ENCODE peak calls at places on chromosome 22, in nine cellular contexts. One of them, this sample, is unnamed.

GRCh38 chr22:17120281-17120680 is 879 bp downstream of the TMEM121B start:
- DNase-seq in fibroblast of the conjunctiva: no peak
- DNase-seq in cerebellum: peak
- DNase-seq in nucleus accumbens: no peak
- DNase-seq in RWPE1: peak
- DNase-seq in A549: no peak
- DNase-seq in stimulated activated naive CD8-positive, alpha-beta T cell treated with anti-CD3 and anti-CD28 coated beads, Interleukin-15, amount 100 ng/mL, for 72 hours: peak
- DNase-seq in KBM-7: peak
- DNase-seq in left kidney: peak
- DNase-seq in this sample: peak

GRCh38 chr22:38872831-38873248 is 824 bp upstream of the CBX6 start:
- DNase-seq in fibroblast of the conjunctiva: no peak
- DNase-seq in cerebellum: peak
- DNase-seq in nucleus accumbens: no peak
- DNase-seq in RWPE1: no peak
- DNase-seq in A549: peak
- DNase-seq in stimulated activated naive CD8-positive, alpha-beta T cell treated with anti-CD3 and anti-CD28 coated beads, Interleukin-15, amount 100 ng/mL, for 72 hours: no peak
- DNase-seq in KBM-7: no peak
- DNase-seq in left kidney: peak
- DNase-seq in this sample: peak

GRCh38 chr22:46961591-46962290 is 199.3 kb downstream of the TBC1D22A start:
- DNase-seq in fibroblast of the conjunctiva: no peak
- DNase-seq in cerebellum: no peak
- DNase-seq in nucleus accumbens: no peak
- DNase-seq in RWPE1: no peak
- DNase-seq in A549: no peak
- DNase-seq in stimulated activated naive CD8-positive, alpha-beta T cell treated with anti-CD3 and anti-CD28 coated beads, Interleukin-15, amount 100 ng/mL, for 72 hours: no peak
- DNase-seq in KBM-7: no peak
- DNase-seq in left kidney: no peak
- DNase-seq in this sample: no peak

GRCh38 chr22:32904044-32904443 is 102.5 kb downstream of the TIMP3 start:
- DNase-seq in fibroblast of the conjunctiva: no peak
- DNase-seq in cerebellum: no peak
- DNase-seq in nucleus accumbens: no peak
- DNase-seq in RWPE1: peak
- DNase-seq in A549: peak
- DNase-seq in stimulated activated naive CD8-positive, alpha-beta T cell treated with anti-CD3 and anti-CD28 coated beads, Interleukin-15, amount 100 ng/mL, for 72 hours: no peak
- DNase-seq in KBM-7: no peak
- DNase-seq in left kidney: peak
- DNase-seq in this sample: peak

GRCh38 chr22:48376936-48377335 is 1450.7 kb downstream of the BRD1 start:
- DNase-seq in fibroblast of the conjunctiva: no peak
- DNase-seq in cerebellum: no peak
- DNase-seq in nucleus accumbens: no peak
- DNase-seq in RWPE1: no peak
- DNase-seq in A549: no peak
- DNase-seq in stimulated activated naive CD8-positive, alpha-beta T cell treated with anti-CD3 and anti-CD28 coated beads, Interleukin-15, amount 100 ng/mL, for 72 hours: no peak
- DNase-seq in KBM-7: no peak
- DNase-seq in left kidney: no peak
- DNase-seq in this sample: no peak

GRCh38 chr22:43050995-43051394 is 36.0 kb upstream of the PACSIN2 start:
- DNase-seq in fibroblast of the conjunctiva: no peak
- DNase-seq in cerebellum: no peak
- DNase-seq in nucleus accumbens: no peak
- DNase-seq in RWPE1: no peak
- DNase-seq in A549: no peak
- DNase-seq in stimulated activated naive CD8-positive, alpha-beta T cell treated with anti-CD3 and anti-CD28 coated beads, Interleukin-15, amount 100 ng/mL, for 72 hours: no peak
- DNase-seq in KBM-7: no peak
- DNase-seq in left kidney: no peak
- DNase-seq in this sample: no peak

GRCh38 chr22:42114721-42115120 is 15.9 kb downstream of the CYP2D6 start:
- DNase-seq in fibroblast of the conjunctiva: no peak
- DNase-seq in cerebellum: peak
- DNase-seq in nucleus accumbens: no peak
- DNase-seq in RWPE1: no peak
- DNase-seq in A549: peak
- DNase-seq in stimulated activated naive CD8-positive, alpha-beta T cell treated with anti-CD3 and anti-CD28 coated beads, Interleukin-15, amount 100 ng/mL, for 72 hours: no peak
- DNase-seq in KBM-7: no peak
- DNase-seq in left kidney: no peak
- DNase-seq in this sample: no peak

GRCh38 chr22:27919943-27920755 is 1.1 kb upstream of the PITPNB start:
- DNase-seq in fibroblast of the conjunctiva: peak
- DNase-seq in cerebellum: no peak
- DNase-seq in nucleus accumbens: no peak
- DNase-seq in RWPE1: no peak
- DNase-seq in A549: peak
- DNase-seq in stimulated activated naive CD8-positive, alpha-beta T cell treated with anti-CD3 and anti-CD28 coated beads, Interleukin-15, amount 100 ng/mL, for 72 hours: no peak
- DNase-seq in KBM-7: no peak
- DNase-seq in left kidney: peak
- DNase-seq in this sample: no peak

GRCh38 chr22:44166448-44166847 is 14.3 kb upstream of the PARVG start:
- DNase-seq in fibroblast of the conjunctiva: no peak
- DNase-seq in cerebellum: no peak
- DNase-seq in nucleus accumbens: no peak
- DNase-seq in RWPE1: no peak
- DNase-seq in A549: no peak
- DNase-seq in stimulated activated naive CD8-positive, alpha-beta T cell treated with anti-CD3 and anti-CD28 coated beads, Interleukin-15, amount 100 ng/mL, for 72 hours: no peak
- DNase-seq in KBM-7: no peak
- DNase-seq in left kidney: no peak
- DNase-seq in this sample: no peak